ENCODE peak calls at places on chromosomes 4 and X, in seven cellular contexts. A is PC-9, V is NT2/D1, W is sigmoid colon, Q is ascending aorta, T is mammary epithelial cell, Z is MG63. B is an unnamed sample.

GRCh38 chr4:41865306-41865980 is 69.8 kb upstream of the TMEM33 start:
- DNase-seq in A (no peak), V (no peak), W (no peak), Q (no peak), T (no peak), Z (no peak), B (no peak)

GRCh38 chr4:87697272-87697671 is 47.2 kb downstream of the DMP1 start:
- DNase-seq in A (no peak), V (no peak), W (no peak), Q (no peak), T (peak; percentile 51), Z (peak; percentile 2), B (no peak)

GRCh38 chr4:88979292-88979691 is 77.7 kb downstream of the FAM13A start:
- DNase-seq in A (no peak), V (no peak), W (no peak), Q (no peak), T (no peak), Z (no peak), B (no peak)

GRCh38 chr4:2434420-2434819 is 15.7 kb downstream of the CFAP99 start:
- DNase-seq in A (no peak), V (no peak), W (no peak), Q (no peak), T (no peak), Z (no peak), B (no peak)

GRCh38 chr4:113106076-113106475 is 56.6 kb downstream of the ANK2 start:
- DNase-seq in A (no peak), V (peak; percentile 6), W (no peak), Q (no peak), T (peak; percentile 10), Z (no peak), B (no peak)

GRCh38 chr4:64341711-64342110 is 67.5 kb downstream of the TECRL start:
- DNase-seq in A (no peak), V (no peak), W (no peak), Q (no peak), T (no peak), Z (no peak), B (peak; percentile 91)

GRCh38 chrX:118726887-118727685 is at the start of gene IL13RA1:
- DNase-seq in A (peak; percentile 86), V (peak; percentile 80), W (peak; percentile 90), Q (peak; percentile 40), T (peak; percentile 84), Z (peak; percentile 82), B (peak; percentile 79)

GRCh38 chrX:70852294-70852693 is 56.2 kb downstream of the TEX11 start:
- DNase-seq in A (no peak), V (no peak), W (no peak), Q (no peak), T (peak; percentile 3), Z (no peak), B (no peak)

GRCh38 chr4:165537028-165537648 is 158.3 kb downstream of the CPE start:
- DNase-seq in A (no peak), V (peak; percentile 27), W (no peak), Q (no peak), T (peak; percentile 37), Z (no peak), B (no peak)

GRCh38 chr4:143421609-143422008 is 84.9 kb downstream of the GAB1 start:
- DNase-seq in A (peak; percentile 69), V (no peak), W (no peak), Q (no peak), T (no peak), Z (no peak), B (no peak)

GRCh38 chrX:96715412-96715940 is 30.8 kb downstream of the DIAPH2 start:
- DNase-seq in A (no peak), V (no peak), W (no peak), Q (no peak), T (no peak), Z (no peak), B (no peak)

GRCh38 chrX:150870487-150871340 is 27.8 kb downstream of the CD99L2 start:
- DNase-seq in A (no peak), V (no peak), W (no peak), Q (no peak), T (no peak), Z (no peak), B (no peak)

GRCh38 chr4:45693746-45694145 is 430.1 kb downstream of the GABRG1 start:
- DNase-seq in A (no peak), V (no peak), W (no peak), Q (no peak), T (no peak), Z (peak; percentile 47), B (no peak)

GRCh38 chrX:633043-633654 is 2.6 kb downstream of the SHOX start:
- DNase-seq in A (no peak), V (no peak), W (no peak), Q (no peak), T (no peak), Z (no peak), B (no peak)

GRCh38 chrX:357693-358471 is 28.8 kb downstream of the PPP2R3B start:
- DNase-seq in A (no peak), V (no peak), W (no peak), Q (no peak), T (no peak), Z (no peak), B (no peak)

GRCh38 chrX:140733766-140734342 is 24.3 kb downstream of the LINC00632 start:
- DNase-seq in A (no peak), V (no peak), W (no peak), Q (no peak), T (peak; percentile 25), Z (no peak), B (no peak)

GRCh38 chr4:8393593-8394038 is 46.9 kb downstream of the ACOX3 start:
- DNase-seq in A (peak; percentile 90), V (no peak), W (peak; percentile 91), Q (no peak), T (peak; percentile 84), Z (peak; percentile 89), B (peak; percentile 51)

GRCh38 chr4:121685257-121685656 is 11.5 kb downstream of the ANXA5 start:
- DNase-seq in A (no peak), V (no peak), W (no peak), Q (no peak), T (no peak), Z (no peak), B (no peak)
- H3K36me3 ChIP-seq in A (peaks cover 64% of the 10 kb centered on the region), V (peaks cover 89% of the 10 kb centered on the region), W (peaks cover 9% of the 10 kb centered on the region), Q (peaks cover 46% of the 10 kb centered on the region), T (peaks cover 47% of the 10 kb centered on the region), Z (peaks cover 95% of the 10 kb centered on the region), B (peaks cover 43% of the 10 kb centered on the region)

GRCh38 chr4:48557478-48557877 is 67.4 kb downstream of the ZAR1 start:
- DNase-seq in A (no peak), V (no peak), W (no peak), Q (no peak), T (no peak), Z (no peak), B (no peak)
- H3K36me3 ChIP-seq in A (peaks cover 7% of the 10 kb centered on the region), V (peaks cover 48% of the 10 kb centered on the region), W (peaks cover 7% of the 10 kb centered on the region), Q (peaks cover 57% of the 10 kb centered on the region), T (peaks cover 21% of the 10 kb centered on the region), Z (peaks cover 4% of the 10 kb centered on the region), B (peaks cover 97% of the 10 kb centered on the region)

GRCh38 chr4:1243451-1244080 is 5.4 kb downstream of the CTBP1 start:
- DNase-seq in A (no peak), V (no peak), W (peak; percentile 65), Q (no peak), T (no peak), Z (no peak), B (peak; percentile 61)
- H3K36me3 ChIP-seq in A (no peaks in the 10 kb centered on the region), V (peaks cover 75% of the 10 kb centered on the region), W (no peaks in the 10 kb centered on the region), Q (peaks cover 26% of the 10 kb centered on the region), T (peaks cover 4% of the 10 kb centered on the region), Z (peaks cover 9% of the 10 kb centered on the region), B (peaks cover 27% of the 10 kb centered on the region)

GRCh38 chrX:119783026-119783425 is 8.4 kb downstream of the RPL39 start:
- DNase-seq in A (no peak), V (no peak), W (no peak), Q (no peak), T (no peak), Z (no peak), B (no peak)

DNA sequence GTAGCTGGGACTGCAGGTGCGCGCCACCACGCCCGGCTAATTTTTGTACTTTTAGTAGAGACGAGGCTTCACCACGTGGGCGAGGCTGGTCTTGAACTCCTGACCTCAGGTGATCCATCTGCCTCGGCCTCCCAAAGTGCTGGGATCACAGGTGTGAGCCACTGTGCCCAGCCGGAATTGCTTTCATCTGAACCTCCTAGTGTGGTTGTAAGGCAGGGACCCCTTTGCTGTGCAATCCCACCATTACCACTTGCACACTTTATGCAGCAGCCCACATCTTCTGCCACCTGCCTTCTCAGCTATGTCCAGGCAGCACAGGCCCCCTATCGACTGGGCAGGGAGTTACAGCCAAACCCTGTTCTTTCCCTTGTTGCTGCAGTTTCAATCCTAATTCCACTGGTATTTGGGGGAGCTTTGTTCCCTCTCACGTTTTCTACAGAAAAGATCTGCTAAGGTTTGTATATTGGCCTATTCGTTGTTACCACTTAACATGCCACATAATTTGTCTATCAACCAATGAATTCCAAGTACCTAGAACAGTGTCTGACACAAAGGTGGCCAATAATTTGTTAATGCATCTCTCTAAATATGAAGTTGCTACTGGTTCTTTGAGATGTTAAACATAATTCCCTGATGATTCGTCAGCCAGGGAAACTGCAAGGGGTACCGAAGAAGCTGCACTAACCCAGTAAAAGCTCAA is 6.5 kb downstream of the RPL39 start:
- DNase-seq in A (peak; percentile 58), V (no peak), W (no peak), Q (no peak), T (no peak), Z (peak; percentile 29), B (no peak)
- H3K36me3 ChIP-seq in A (peaks cover 54% of the 10 kb centered on the region), V (peaks cover 90% of the 10 kb centered on the region), W (no peaks in the 10 kb centered on the region), Q (peaks cover 4% of the 10 kb centered on the region), T (peaks cover 15% of the 10 kb centered on the region), Z (peaks cover 54% of the 10 kb centered on the region), B (peaks cover 56% of the 10 kb centered on the region)

GRCh38 chrX:48902135-48902534 is 4.4 kb downstream of the PQBP1 start:
- DNase-seq in A (no peak), V (no peak), W (no peak), Q (no peak), T (no peak), Z (no peak), B (no peak)
- H3K36me3 ChIP-seq in A (no peaks in the 10 kb centered on the region), V (peaks cover 75% of the 10 kb centered on the region), W (no peaks in the 10 kb centered on the region), Q (peaks cover 19% of the 10 kb centered on the region), T (peaks cover 2% of the 10 kb centered on the region), Z (peaks cover 5% of the 10 kb centered on the region), B (peaks cover 50% of the 10 kb centered on the region)

DNA sequence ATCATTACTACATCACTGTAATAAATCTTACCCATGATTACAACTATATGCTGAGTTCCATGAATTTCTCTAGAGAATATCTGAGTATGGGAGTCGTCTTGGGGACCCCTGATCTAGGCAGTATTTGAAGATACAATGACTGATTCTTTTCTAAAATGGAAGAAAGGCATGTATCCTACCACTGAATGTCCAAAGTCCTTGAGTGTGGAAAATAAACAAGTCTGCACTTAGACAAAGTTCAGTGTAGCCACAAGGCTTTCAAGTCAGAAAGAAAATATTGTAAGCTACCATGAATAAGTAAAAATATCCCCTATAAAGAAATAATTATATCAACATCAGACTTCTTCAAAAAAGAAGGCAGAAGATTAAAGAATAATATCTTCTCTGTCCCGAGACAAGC is 42.4 kb downstream of the ZNF674 start:
- DNase-seq in A (no peak), V (no peak), W (no peak), Q (no peak), T (no peak), Z (no peak), B (no peak)
- H3K36me3 ChIP-seq in A (no peaks in the 10 kb centered on the region), V (peaks cover 26% of the 10 kb centered on the region), W (no peaks in the 10 kb centered on the region), Q (no peaks in the 10 kb centered on the region), T (no peaks in the 10 kb centered on the region), Z (peaks cover 4% of the 10 kb centered on the region), B (peaks cover 7% of the 10 kb centered on the region)

DNA sequence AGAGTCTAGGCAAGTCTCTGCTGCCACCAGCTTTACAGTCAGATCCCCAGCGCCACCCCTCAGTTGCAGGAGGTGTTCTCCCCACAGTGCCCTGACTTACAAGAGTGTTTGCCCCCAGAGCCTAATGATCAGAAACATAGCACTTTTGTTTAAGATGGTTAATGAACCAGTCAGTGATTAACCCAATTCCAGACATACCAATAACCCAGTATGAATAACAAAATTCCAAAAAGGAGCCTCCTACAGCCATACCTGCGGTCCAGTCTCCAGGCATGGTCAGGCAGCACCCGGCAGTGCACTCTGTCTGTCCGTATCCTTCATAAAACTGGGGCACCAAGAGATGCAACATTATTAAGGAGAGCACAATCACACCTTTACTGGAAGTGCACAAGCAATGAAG is 30.7 kb upstream of the CENPU start:
- DNase-seq in A (no peak), V (no peak), W (no peak), Q (no peak), T (no peak), Z (no peak), B (no peak)
- H3K36me3 ChIP-seq in A (no peaks in the 10 kb centered on the region), V (no peaks in the 10 kb centered on the region), W (peaks cover 30% of the 10 kb centered on the region), Q (peaks cover 43% of the 10 kb centered on the region), T (peaks cover 8% of the 10 kb centered on the region), Z (no peaks in the 10 kb centered on the region), B (peaks cover 99% of the 10 kb centered on the region)

B was measured in heart left ventricle.